ENCODE peak calls at places on chromosome 18, in ten cellular contexts. K is IMR-90; Q is breast epithelium; U is HCT116; D is SJSA1; F is K562; M is tibial artery; N is small intestine; L is PC-9; A is effector memory CD4-positive, alpha-beta T cell. T is an unnamed sample. For H3K4me1, the result is how much of the 10 kb centered on the place peaks cover.

GRCh38 chr18:79788096-79789085 is 9.3 kb upstream of the KCNG2 start:
- DNase-seq in K (no peak), Q (no peak), U (no peak), D (no peak), F (no peak), M (no peak), N (no peak), L (no peak), A (no peak), T (no peak)

GRCh38 chr18:55534547-55534946 is 53.4 kb downstream of the TCF4 start:
- DNase-seq in K (peak), Q (no peak), U (no peak), D (no peak), F (no peak), M (no peak), N (no peak), L (no peak), A (no peak), T (no peak)

GRCh38 chr18:26657618-26658581 is 109.5 kb upstream of the KCTD1 start:
- DNase-seq in K (no peak), Q (no peak), U (no peak), D (no peak), F (no peak), M (no peak), N (no peak), L (no peak), A (no peak), T (no peak)

GRCh38 chr18:54257015-54257414 is 12.3 kb upstream of the POLI start:
- DNase-seq in K (no peak), Q (no peak), U (no peak), D (no peak), F (no peak), M (no peak), N (no peak), L (no peak), A (no peak), T (no peak)

GRCh38 chr18:34122724-34123334 is 101.9 kb downstream of the NOL4 start:
- DNase-seq in K (peak), Q (no peak), U (peak), D (peak), F (peak), M (peak), N (peak), L (peak), A (no peak), T (no peak)

GRCh38 chr18:76801567-76802505 is 20.5 kb upstream of the ZNF236 start:
- DNase-seq in K (peak), Q (no peak), U (no peak), D (peak), F (peak), M (peak), N (peak), L (peak), A (peak), T (no peak)

GRCh38 chr18:47772374-47773248 is 157.8 kb downstream of the SMAD2 start:
- DNase-seq in K (peak), Q (peak), U (peak), D (peak), F (peak), M (no peak), N (peak), L (peak), A (no peak), T (no peak)

GRCh38 chr18:41761329-41762028 is 193.6 kb upstream of the PIK3C3 start:
- DNase-seq in K (peak), Q (no peak), U (no peak), D (no peak), F (no peak), M (no peak), N (no peak), L (peak), A (no peak), T (no peak)

GRCh38 chr18:68394705-68395104 is 320.2 kb downstream of the TMX3 start:
- DNase-seq in K (peak), Q (no peak), U (no peak), D (no peak), F (no peak), M (no peak), N (no peak), L (no peak), A (no peak), T (no peak)

GRCh38 chr18:26875040-26875654 is 9.6 kb upstream of the AQP4 start:
- DNase-seq in K (no peak), Q (no peak), U (no peak), D (no peak), F (no peak), M (no peak), N (peak), L (no peak), A (no peak), T (no peak)

GRCh38 chr18:11429876-11430275 is 179.5 kb upstream of the SLC35G4 start:
- DNase-seq in K (no peak), Q (no peak), U (no peak), D (no peak), F (no peak), M (no peak), N (no peak), L (no peak), A (no peak), T (no peak)

GRCh38 chr18:68779169-68779568 is 18.7 kb upstream of the CCDC102B start:
- DNase-seq in K (peak), Q (no peak), U (no peak), D (no peak), F (no peak), M (no peak), N (no peak), L (no peak), A (no peak), T (no peak)

GRCh38 chr18:37778417-37779165 is 213.0 kb upstream of the CELF4 start:
- DNase-seq in K (no peak), Q (peak), U (peak), D (peak), F (peak), M (peak), N (peak), L (peak), A (no peak), T (no peak)

GRCh38 chr18:25805323-25805722 is 285.1 kb downstream of the SS18 start:
- DNase-seq in K (peak), Q (no peak), U (no peak), D (no peak), F (no peak), M (peak), N (no peak), L (no peak), A (no peak), T (no peak)

GRCh38 chr18:33440384-33441043 is at the start of gene CCDC178:
- DNase-seq in K (peak), Q (no peak), U (no peak), D (no peak), F (peak), M (peak), N (no peak), L (no peak), A (no peak), T (no peak)

GRCh38 chr18:51603551-51603950 is 406.1 kb upstream of the MEX3C start:
- DNase-seq in K (no peak), Q (no peak), U (no peak), D (no peak), F (no peak), M (no peak), N (no peak), L (no peak), A (no peak), T (no peak)

GRCh38 chr18:79687806-79688205 is 8.2 kb downstream of the CTDP1 start:
- DNase-seq in K (peak), Q (no peak), U (no peak), D (no peak), F (no peak), M (no peak), N (no peak), L (peak), A (no peak), T (no peak)

GRCh38 chr18:32899819-32900218 is 127.0 kb upstream of the KLHL14 start:
- DNase-seq in K (peak), Q (no peak), U (no peak), D (no peak), F (no peak), M (no peak), N (no peak), L (no peak), A (no peak), T (no peak)

GRCh38 chr18:12336887-12337286 is 28.8 kb downstream of the TUBB6 start:
- DNase-seq in K (peak), Q (no peak), U (no peak), D (peak), F (no peak), M (no peak), N (peak), L (peak), A (no peak), T (no peak)

GRCh38 chr18:12031836-12032235 is 50.5 kb downstream of the IMPA2 start:
- DNase-seq in K (peak), Q (peak), U (no peak), D (no peak), F (no peak), M (peak), N (no peak), L (no peak), A (no peak), T (no peak)

GRCh38 chr18:183769-184168 is 25.4 kb downstream of the USP14 start:
- DNase-seq in K (no peak), Q (no peak), U (no peak), D (no peak), F (peak), M (no peak), N (peak), L (no peak), A (no peak), T (no peak)

GRCh38 chr18:29062921-29063320 is 886.0 kb upstream of the CDH2 start:
- DNase-seq in K (no peak), Q (no peak), U (no peak), D (no peak), F (no peak), M (no peak), N (no peak), L (no peak), A (no peak), T (no peak)

GRCh38 chr18:50424877-50425690 is 50.2 kb downstream of the SKA1 start:
- DNase-seq in K (peak), Q (no peak), U (no peak), D (no peak), F (peak), M (no peak), N (peak), L (no peak), A (no peak), T (no peak)

GRCh38 chr18:25827961-25828561 is 262.4 kb downstream of the SS18 start:
- DNase-seq in K (peak), Q (no peak), U (no peak), D (peak), F (no peak), M (no peak), N (no peak), L (no peak), A (no peak), T (no peak)

GRCh38 chr18:13201315-13201714 is 17.2 kb upstream of the LDLRAD4 start:
- DNase-seq in K (no peak), Q (no peak), U (no peak), D (no peak), F (no peak), M (no peak), N (no peak), L (no peak), A (no peak), T (no peak)

GRCh38 chr18:386950-387349 is 113.6 kb downstream of the COLEC12 start:
- DNase-seq in K (no peak), Q (no peak), U (no peak), D (no peak), F (no peak), M (no peak), N (no peak), L (no peak), A (no peak), T (no peak)

GRCh38 chr18:4455113-4455811 is at the start of gene DLGAP1:
- DNase-seq in K (no peak), Q (peak), U (no peak), D (peak), F (no peak), M (peak), N (peak), L (peak), A (no peak), T (no peak)

GRCh38 chr18:25898965-25899364 is 191.4 kb downstream of the SS18 start:
- DNase-seq in K (no peak), Q (no peak), U (no peak), D (no peak), F (no peak), M (no peak), N (no peak), L (no peak), A (no peak), T (no peak)

GRCh38 chr18:25895518-25895917 is 194.9 kb downstream of the SS18 start:
- DNase-seq in K (no peak), Q (no peak), U (no peak), D (no peak), F (no peak), M (no peak), N (no peak), L (no peak), A (no peak), T (no peak)

GRCh38 chr18:47141289-47141688 is 9.0 kb downstream of the HDHD2 start:
- DNase-seq in K (no peak), Q (no peak), U (no peak), D (no peak), F (no peak), M (no peak), N (no peak), L (no peak), A (no peak), T (no peak)

GRCh38 chr18:79459946-79460345 is 64.2 kb downstream of the NFATC1 start:
- DNase-seq in K (no peak), Q (no peak), U (no peak), D (no peak), F (no peak), M (no peak), N (no peak), L (no peak), A (no peak), T (no peak)

GRCh38 chr18:59966913-59967312 is 67.1 kb downstream of the PMAIP1 start:
- DNase-seq in K (no peak), Q (no peak), U (no peak), D (no peak), F (no peak), M (no peak), N (no peak), L (no peak), A (no peak), T (no peak)

GRCh38 chr18:59961086-59961485 is 61.3 kb downstream of the PMAIP1 start:
- DNase-seq in K (no peak), Q (no peak), U (no peak), D (no peak), F (no peak), M (no peak), N (peak), L (no peak), A (no peak), T (no peak)

GRCh38 chr18:59960272-59960671 is 60.5 kb downstream of the PMAIP1 start:
- DNase-seq in K (no peak), Q (no peak), U (no peak), D (no peak), F (no peak), M (no peak), N (no peak), L (no peak), A (no peak), T (no peak)

GRCh38 chr18:59959606-59960005 is 59.8 kb downstream of the PMAIP1 start:
- DNase-seq in K (no peak), Q (no peak), U (no peak), D (no peak), F (no peak), M (no peak), N (no peak), L (no peak), A (no peak), T (no peak)

DNA sequence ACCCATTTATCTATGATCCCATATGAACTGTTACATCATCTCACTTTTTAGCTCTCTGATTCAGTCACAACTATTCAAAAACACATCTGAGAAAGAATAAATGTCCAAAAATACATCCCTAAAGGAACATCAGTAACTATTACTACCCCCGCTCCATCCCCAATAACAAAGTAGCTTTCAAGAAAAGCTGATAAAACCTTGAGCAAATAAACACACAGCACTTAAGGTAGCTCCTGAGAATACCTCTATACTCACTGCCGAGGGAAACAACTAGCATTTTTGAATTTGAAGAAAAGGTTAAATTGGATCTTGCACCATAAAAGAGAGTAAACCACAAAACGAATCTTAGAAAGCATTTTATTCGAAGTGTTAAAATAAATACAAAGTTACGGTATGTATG is 63.4 kb downstream of the PMAIP1 start:
- DNase-seq in K (no peak), Q (no peak), U (no peak), D (no peak), F (no peak), M (no peak), N (no peak), L (no peak), A (no peak), T (no peak)
- H3K4me1 ChIP-seq in K (under half), Q (under half), U (under half), D (under half), F (under half), M (under half), N (under half), L (under half), A (under half), T (under half)

GRCh38 chr18:74283646-74284045 is 8.1 kb downstream of the CYB5A start:
- DNase-seq in K (no peak), Q (no peak), U (no peak), D (no peak), F (no peak), M (no peak), N (no peak), L (no peak), A (no peak), T (no peak)
- H3K4me1 ChIP-seq in K (under half), Q (under half), U (under half), D (under half), F (under half), M (under half), N (under half), L (half or more), A (under half), T (under half)

DNA sequence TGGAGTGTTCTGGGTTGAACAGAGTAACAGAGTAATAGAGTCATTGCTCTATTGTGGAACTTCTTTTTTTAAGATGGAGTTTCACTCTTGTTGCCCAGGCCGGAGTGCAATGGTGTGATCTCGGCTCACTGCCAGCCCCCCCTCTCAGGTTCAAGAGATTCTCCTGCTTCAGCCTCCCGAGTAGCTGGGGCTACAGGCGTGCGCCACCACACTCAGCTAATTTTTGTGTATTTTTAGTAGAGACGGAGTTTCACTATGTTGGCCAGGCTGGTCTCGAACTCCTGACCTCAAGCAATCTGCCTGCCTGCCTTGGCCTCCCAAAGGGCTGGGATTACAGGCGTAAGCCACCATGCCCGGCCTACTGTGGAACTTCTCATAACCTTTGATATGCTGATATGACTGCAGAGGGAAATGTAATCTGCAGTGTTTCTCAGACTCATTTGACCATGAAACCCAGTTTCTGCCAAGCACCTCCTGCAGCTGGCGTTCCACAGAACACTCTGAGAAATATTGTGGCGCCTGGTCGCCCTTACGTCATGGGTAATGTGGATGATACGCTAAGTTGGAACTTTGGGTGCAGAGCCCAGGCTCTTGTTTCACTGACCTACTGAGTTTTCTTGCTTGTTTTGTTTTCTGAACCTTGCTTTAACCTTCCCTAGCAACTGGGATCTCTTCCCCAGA is 213.8 kb downstream of the BCL2 start:
- DNase-seq in K (no peak), Q (no peak), U (no peak), D (no peak), F (no peak), M (no peak), N (no peak), L (no peak), A (no peak), T (no peak)
- H3K4me1 ChIP-seq in K (under half), Q (under half), U (under half), D (under half), F (under half), M (under half), N (under half), L (under half), A (under half), T (under half)

DNA sequence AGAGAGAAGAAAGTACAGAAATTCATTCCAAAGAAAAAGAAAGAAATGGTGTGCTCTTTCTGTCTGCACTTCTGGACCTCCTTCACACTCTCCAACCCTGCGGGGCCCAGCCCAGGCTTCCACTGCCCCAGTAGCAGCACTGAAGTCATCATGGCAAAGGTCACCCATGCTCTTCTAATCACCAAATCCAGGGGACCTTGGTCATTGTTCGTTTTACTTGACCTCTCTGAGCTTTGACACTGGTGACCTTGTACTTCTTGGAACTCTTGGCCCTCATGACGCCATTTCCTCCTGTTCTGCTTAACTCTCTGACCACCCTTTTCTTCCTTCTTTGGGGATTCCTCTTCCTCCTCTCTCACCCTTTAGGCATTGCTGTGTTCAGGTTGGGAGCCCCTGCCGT is 105.6 kb downstream of the SMAD7 start:
- DNase-seq in K (no peak), Q (no peak), U (no peak), D (no peak), F (no peak), M (no peak), N (peak), L (no peak), A (no peak), T (no peak)
- H3K4me1 ChIP-seq in K (under half), Q (under half), U (under half), D (half or more), F (under half), M (under half), N (under half), L (under half), A (under half), T (half or more)

DNA sequence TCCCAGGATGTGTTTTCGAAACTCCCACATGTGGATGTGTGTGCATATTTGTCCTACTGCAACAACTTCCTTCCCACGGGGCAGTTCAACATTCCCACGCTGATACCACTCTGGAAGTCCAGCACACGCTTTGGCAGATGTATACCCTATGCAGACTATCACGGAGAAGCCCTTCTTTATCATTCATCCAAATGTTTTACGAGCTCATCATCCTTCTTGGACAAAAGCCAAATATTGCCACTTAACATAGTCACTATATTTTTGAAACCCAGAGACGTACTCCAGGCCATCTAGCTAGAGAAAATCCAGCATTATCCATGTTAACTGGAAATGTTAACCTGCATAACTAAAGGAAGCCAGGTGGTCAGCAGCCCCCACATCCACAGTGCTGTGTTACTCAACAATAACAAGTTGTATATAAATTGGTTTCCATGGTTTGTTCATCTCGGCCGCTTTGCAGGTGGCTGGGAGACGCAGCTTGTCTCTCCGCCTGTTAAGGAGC is 131.5 kb downstream of the ZNF532 start:
- DNase-seq in K (peak), Q (no peak), U (no peak), D (no peak), F (no peak), M (no peak), N (no peak), L (no peak), A (no peak), T (no peak)
- H3K4me1 ChIP-seq in K (under half), Q (under half), U (under half), D (half or more), F (under half), M (under half), N (under half), L (under half), A (under half), T (half or more)

GRCh38 chr18:22377769-22378168 is 39.9 kb downstream of the CTAGE1 start:
- DNase-seq in K (no peak), Q (no peak), U (no peak), D (no peak), F (no peak), M (no peak), N (no peak), L (no peak), A (no peak), T (no peak)

GRCh38 chr18:22378672-22379282 is 38.9 kb downstream of the CTAGE1 start:
- DNase-seq in K (peak), Q (no peak), U (peak), D (peak), F (peak), M (peak), N (peak), L (no peak), A (no peak), T (no peak)
- H3K4me1 ChIP-seq in K (under half), Q (under half), U (under half), D (under half), F (under half), M (under half), N (under half), L (under half), A (under half), T (under half)